ENCODE peak calls at places on chromosomes 6 and 20, in five cellular contexts. One of them, this sample, is unnamed.

GRCh38 chr6:121216928-121217327 is 117.4 kb downstream of the TBC1D32 start:
- DNase-seq in HCT116: no peak
- DNase-seq in hepatocyte: no peak
- DNase-seq in heart right ventricle: no peak
- DNase-seq in CD8-positive, alpha-beta memory T cell: no peak
- DNase-seq in this sample: no peak

GRCh38 chr20:34516874-34517542 is 786 bp downstream of the DYNLRB1 start:
- DNase-seq in HCT116: no peak
- DNase-seq in hepatocyte: peak; percentile 46
- DNase-seq in heart right ventricle: no peak
- DNase-seq in CD8-positive, alpha-beta memory T cell: no peak
- DNase-seq in this sample: no peak

GRCh38 chr6:85408039-85408438 is 41.8 kb upstream of the NT5E start:
- DNase-seq in hepatocyte: no peak
- DNase-seq in HCT116: no peak
- DNase-seq in heart right ventricle: no peak
- DNase-seq in CD8-positive, alpha-beta memory T cell: no peak
- DNase-seq in this sample: no peak

GRCh38 chr6:1554241-1554880 is 55.4 kb upstream of the FOXC1 start:
- DNase-seq in heart right ventricle: no peak
- DNase-seq in HCT116: no peak
- DNase-seq in CD8-positive, alpha-beta memory T cell: no peak
- DNase-seq in hepatocyte: no peak
- DNase-seq in this sample: no peak

GRCh38 chr6:134590449-134590848 is 272.5 kb upstream of the SGK1 start:
- DNase-seq in hepatocyte: no peak
- DNase-seq in HCT116: no peak
- DNase-seq in CD8-positive, alpha-beta memory T cell: no peak
- DNase-seq in heart right ventricle: no peak
- DNase-seq in this sample: no peak

GRCh38 chr6:70124882-70125535 is 177.9 kb downstream of the COL9A1 start:
- DNase-seq in HCT116: no peak
- DNase-seq in heart right ventricle: no peak
- DNase-seq in CD8-positive, alpha-beta memory T cell: no peak
- DNase-seq in hepatocyte: peak; percentile 65
- DNase-seq in this sample: no peak

GRCh38 chr6:168870982-168871381 is 382.7 kb downstream of the THBS2 start:
- DNase-seq in heart right ventricle: no peak
- DNase-seq in CD8-positive, alpha-beta memory T cell: no peak
- DNase-seq in hepatocyte: no peak
- DNase-seq in HCT116: no peak
- DNase-seq in this sample: no peak

GRCh38 chr20:1503564-1504227 is 12.5 kb upstream of the SIRPB2 start:
- DNase-seq in hepatocyte: peak; percentile 92
- DNase-seq in heart right ventricle: peak; percentile 76
- DNase-seq in CD8-positive, alpha-beta memory T cell: peak; percentile 83
- DNase-seq in HCT116: peak; percentile 91
- DNase-seq in this sample: peak; percentile 71

GRCh38 chr6:162361168-162361567 is 366.4 kb downstream of the PRKN start:
- DNase-seq in HCT116: no peak
- DNase-seq in CD8-positive, alpha-beta memory T cell: no peak
- DNase-seq in hepatocyte: no peak
- DNase-seq in heart right ventricle: no peak
- DNase-seq in this sample: no peak

GRCh38 chr6:76533661-76534060 is 461.2 kb upstream of the IMPG1 start:
- DNase-seq in CD8-positive, alpha-beta memory T cell: no peak
- DNase-seq in heart right ventricle: no peak
- DNase-seq in hepatocyte: no peak
- DNase-seq in HCT116: no peak
- DNase-seq in this sample: no peak

GRCh38 chr6:26270903-26271639 is 93.9 kb upstream of the BTN3A2 start:
- DNase-seq in hepatocyte: peak; percentile 89
- DNase-seq in heart right ventricle: peak; percentile 82
- DNase-seq in CD8-positive, alpha-beta memory T cell: peak; percentile 84
- DNase-seq in HCT116: no peak
- DNase-seq in this sample: peak; percentile 81

GRCh38 chr20:56442381-56443365 is 25.8 kb upstream of the RTF2 start:
- DNase-seq in hepatocyte: no peak
- DNase-seq in HCT116: no peak
- DNase-seq in CD8-positive, alpha-beta memory T cell: no peak
- DNase-seq in heart right ventricle: no peak
- DNase-seq in this sample: no peak

GRCh38 chr6:137391061-137391814 is 103.0 kb downstream of the OLIG3 start:
- DNase-seq in CD8-positive, alpha-beta memory T cell: no peak
- DNase-seq in heart right ventricle: no peak
- DNase-seq in HCT116: no peak
- DNase-seq in hepatocyte: no peak
- DNase-seq in this sample: no peak

GRCh38 chr6:143549630-143550268 is 38.2 kb upstream of the FUCA2 start:
- DNase-seq in HCT116: no peak
- DNase-seq in hepatocyte: peak; percentile 58
- DNase-seq in heart right ventricle: no peak
- DNase-seq in CD8-positive, alpha-beta memory T cell: no peak
- DNase-seq in this sample: no peak

GRCh38 chr6:149864578-149865535 is 698 bp upstream of the LRP11 start:
- DNase-seq in hepatocyte: peak; percentile 84
- DNase-seq in heart right ventricle: peak; percentile 46
- DNase-seq in HCT116: no peak
- DNase-seq in CD8-positive, alpha-beta memory T cell: peak; percentile 51
- DNase-seq in this sample: peak; percentile 73

GRCh38 chr6:15352229-15352628 is 106.4 kb downstream of the JARID2 start:
- DNase-seq in heart right ventricle: no peak
- DNase-seq in HCT116: no peak
- DNase-seq in hepatocyte: no peak
- DNase-seq in CD8-positive, alpha-beta memory T cell: no peak
- DNase-seq in this sample: no peak

GRCh38 chr20:54346269-54346668 is 129.1 kb upstream of the DOK5 start:
- DNase-seq in CD8-positive, alpha-beta memory T cell: no peak
- DNase-seq in hepatocyte: no peak
- DNase-seq in HCT116: no peak
- DNase-seq in heart right ventricle: no peak
- DNase-seq in this sample: no peak
- H3K4me1 ChIP-seq in CD8-positive, alpha-beta memory T cell: no peaks in the 10 kb centered on the region
- H3K4me1 ChIP-seq in hepatocyte: peaks cover 1% of the 10 kb centered on the region
- H3K4me1 ChIP-seq in HCT116: peaks cover 19% of the 10 kb centered on the region
- H3K4me1 ChIP-seq in heart right ventricle: peaks cover 4% of the 10 kb centered on the region
- H3K4me1 ChIP-seq in this sample: peaks cover 46% of the 10 kb centered on the region

GRCh38 chr6:157864185-157864761 is 41.2 kb downstream of the SNX9 start:
- DNase-seq in HCT116: no peak
- DNase-seq in CD8-positive, alpha-beta memory T cell: no peak
- DNase-seq in heart right ventricle: no peak
- DNase-seq in hepatocyte: no peak
- DNase-seq in this sample: no peak
- H3K27me3 ChIP-seq in HCT116: no peaks in the 10 kb centered on the region
- H3K27me3 ChIP-seq in CD8-positive, alpha-beta memory T cell: no peaks in the 10 kb centered on the region
- H3K27me3 ChIP-seq in heart right ventricle: no peaks in the 10 kb centered on the region
- H3K27me3 ChIP-seq in hepatocyte: no peaks in the 10 kb centered on the region
- H3K27me3 ChIP-seq in this sample: no peaks in the 10 kb centered on the region

DNA sequence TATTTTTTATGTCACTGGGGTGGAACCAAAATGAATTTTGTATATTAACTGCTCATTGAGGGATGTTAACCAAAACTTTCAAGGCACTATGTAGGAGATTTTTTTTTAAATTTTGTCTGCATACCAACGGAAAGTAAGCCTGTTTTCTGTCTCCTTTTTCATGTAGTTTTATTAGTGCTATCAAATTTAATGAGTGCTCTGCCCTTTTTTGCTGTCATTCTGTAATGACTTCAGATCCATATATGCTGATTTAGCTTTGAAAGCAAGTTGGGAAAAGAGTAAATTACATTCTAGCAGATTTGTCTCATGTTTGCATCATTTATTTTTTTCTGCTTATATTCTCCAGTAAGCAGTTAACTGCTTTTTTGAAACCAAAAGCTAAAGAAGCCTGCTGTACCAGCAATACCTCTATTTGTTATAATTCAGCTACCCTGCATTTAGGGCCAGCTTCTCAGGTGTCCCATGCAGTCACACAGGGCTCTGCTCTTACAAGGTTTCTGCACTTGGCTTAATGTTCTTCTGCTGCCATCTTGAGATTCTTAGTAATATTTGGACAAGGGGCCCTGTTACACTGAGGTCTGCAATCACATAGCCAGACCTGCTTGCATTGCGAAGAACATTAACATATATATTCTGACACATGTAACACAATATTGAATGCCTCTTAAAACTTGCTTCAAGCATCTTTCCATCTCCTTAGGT is 429.0 kb downstream of the UTRN start:
- DNase-seq in hepatocyte: no peak
- DNase-seq in HCT116: no peak
- DNase-seq in CD8-positive, alpha-beta memory T cell: no peak
- DNase-seq in heart right ventricle: no peak
- DNase-seq in this sample: no peak
- H3K4me3 ChIP-seq in hepatocyte: no peak overlapping the region
- H3K4me3 ChIP-seq in HCT116: no peak overlapping the region
- H3K4me3 ChIP-seq in CD8-positive, alpha-beta memory T cell: no peak overlapping the region
- H3K4me3 ChIP-seq in heart right ventricle: no peak overlapping the region
- H3K4me3 ChIP-seq in this sample: no peak overlapping the region

GRCh38 chr20:10408427-10408826 is 25.6 kb downstream of the MKKS start:
- DNase-seq in heart right ventricle: no peak
- DNase-seq in CD8-positive, alpha-beta memory T cell: no peak
- DNase-seq in hepatocyte: no peak
- DNase-seq in HCT116: no peak
- DNase-seq in this sample: no peak

GRCh38 chr20:10412591-10413408 is 21.2 kb downstream of the MKKS start:
- DNase-seq in hepatocyte: no peak
- DNase-seq in heart right ventricle: no peak
- DNase-seq in HCT116: no peak
- DNase-seq in CD8-positive, alpha-beta memory T cell: no peak
- DNase-seq in this sample: no peak

GRCh38 chr20:10414982-10415650 is 18.9 kb downstream of the MKKS start:
- DNase-seq in heart right ventricle: no peak
- DNase-seq in CD8-positive, alpha-beta memory T cell: no peak
- DNase-seq in hepatocyte: no peak
- DNase-seq in HCT116: no peak
- DNase-seq in this sample: no peak

DNA sequence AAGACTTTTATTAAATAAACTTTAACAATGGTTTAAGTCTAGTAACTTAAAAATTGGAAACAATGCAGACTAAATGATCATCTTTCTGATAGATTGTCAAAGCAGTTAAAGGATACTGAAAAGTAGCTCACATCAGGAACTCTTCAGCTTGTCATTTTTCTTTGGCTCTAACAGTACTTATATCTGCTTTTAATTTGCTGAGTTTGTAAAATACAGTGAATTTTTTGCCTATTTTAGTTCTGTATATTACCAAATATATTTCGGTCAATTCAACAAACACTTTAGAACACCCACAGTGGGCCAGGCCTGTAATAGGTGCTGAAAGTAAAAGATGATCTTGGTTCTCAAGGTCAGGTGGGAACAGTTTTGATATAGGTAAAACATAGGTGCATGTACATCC is 22.3 kb downstream of the MKKS start:
- DNase-seq in heart right ventricle: no peak
- DNase-seq in CD8-positive, alpha-beta memory T cell: no peak
- DNase-seq in HCT116: no peak
- DNase-seq in hepatocyte: no peak
- DNase-seq in this sample: no peak
- H3K4me1 ChIP-seq in heart right ventricle: peaks cover 22% of the 10 kb centered on the region
- H3K4me1 ChIP-seq in CD8-positive, alpha-beta memory T cell: no peaks in the 10 kb centered on the region
- H3K4me1 ChIP-seq in HCT116: peaks cover 8% of the 10 kb centered on the region
- H3K4me1 ChIP-seq in hepatocyte: no peaks in the 10 kb centered on the region
- H3K4me1 ChIP-seq in this sample: peaks cover 12% of the 10 kb centered on the region

GRCh38 chr20:46309945-46310344 is 1.6 kb upstream of the CDH22 start:
- DNase-seq in HCT116: no peak
- DNase-seq in CD8-positive, alpha-beta memory T cell: no peak
- DNase-seq in heart right ventricle: no peak
- DNase-seq in hepatocyte: no peak
- DNase-seq in this sample: no peak

GRCh38 chr20:46311039-46311650 is 2.8 kb upstream of the CDH22 start:
- DNase-seq in hepatocyte: no peak
- DNase-seq in HCT116: no peak
- DNase-seq in heart right ventricle: no peak
- DNase-seq in CD8-positive, alpha-beta memory T cell: no peak
- DNase-seq in this sample: no peak

GRCh38 chr20:46312945-46313861 is 4.9 kb upstream of the CDH22 start:
- DNase-seq in hepatocyte: no peak
- DNase-seq in CD8-positive, alpha-beta memory T cell: no peak
- DNase-seq in HCT116: no peak
- DNase-seq in heart right ventricle: no peak
- DNase-seq in this sample: no peak

GRCh38 chr20:46311719-46312074 is 3.4 kb upstream of the CDH22 start:
- DNase-seq in hepatocyte: no peak
- DNase-seq in CD8-positive, alpha-beta memory T cell: no peak
- DNase-seq in HCT116: no peak
- DNase-seq in heart right ventricle: no peak
- DNase-seq in this sample: no peak

GRCh38 chr20:46312075-46312944 is 4.0 kb upstream of the CDH22 start:
- DNase-seq in heart right ventricle: no peak
- DNase-seq in CD8-positive, alpha-beta memory T cell: no peak
- DNase-seq in hepatocyte: peak; percentile 25
- DNase-seq in HCT116: no peak
- DNase-seq in this sample: no peak
- H3K27me3 ChIP-seq in heart right ventricle: peaks cover 98% of the 10 kb centered on the region
- H3K27me3 ChIP-seq in CD8-positive, alpha-beta memory T cell: peaks cover 51% of the 10 kb centered on the region
- H3K27me3 ChIP-seq in hepatocyte: peaks cover 85% of the 10 kb centered on the region
- H3K27me3 ChIP-seq in HCT116: peaks cover 16% of the 10 kb centered on the region
- H3K27me3 ChIP-seq in this sample: peaks cover 90% of the 10 kb centered on the region

GRCh38 chr6:37936150-37936549 is 116.6 kb downstream of the ZFAND3 start:
- DNase-seq in hepatocyte: no peak
- DNase-seq in HCT116: no peak
- DNase-seq in CD8-positive, alpha-beta memory T cell: no peak
- DNase-seq in heart right ventricle: no peak
- DNase-seq in this sample: no peak
- H3K4me3 ChIP-seq in hepatocyte: no peak overlapping the region
- H3K4me3 ChIP-seq in HCT116: no peak overlapping the region
- H3K4me3 ChIP-seq in CD8-positive, alpha-beta memory T cell: no peak overlapping the region
- H3K4me3 ChIP-seq in heart right ventricle: no peak overlapping the region
- H3K4me3 ChIP-seq in this sample: no peak overlapping the region

GRCh38 chr6:3895805-3896204 is 46.6 kb downstream of the FAM50B start:
- DNase-seq in heart right ventricle: no peak
- DNase-seq in hepatocyte: no peak
- DNase-seq in CD8-positive, alpha-beta memory T cell: no peak
- DNase-seq in HCT116: no peak
- DNase-seq in this sample: no peak
- H3K4me1 ChIP-seq in heart right ventricle: peaks cover 13% of the 10 kb centered on the region
- H3K4me1 ChIP-seq in hepatocyte: peaks cover 20% of the 10 kb centered on the region
- H3K4me1 ChIP-seq in CD8-positive, alpha-beta memory T cell: no peaks in the 10 kb centered on the region
- H3K4me1 ChIP-seq in HCT116: no peaks in the 10 kb centered on the region
- H3K4me1 ChIP-seq in this sample: no peaks in the 10 kb centered on the region

GRCh38 chr6:10416516-10416862 is 1.6 kb upstream of the TFAP2A start:
- DNase-seq in HCT116: no peak
- DNase-seq in hepatocyte: no peak
- DNase-seq in heart right ventricle: no peak
- DNase-seq in CD8-positive, alpha-beta memory T cell: no peak
- DNase-seq in this sample: no peak
- H3K27me3 ChIP-seq in HCT116: no peaks in the 10 kb centered on the region
- H3K27me3 ChIP-seq in hepatocyte: peaks cover 94% of the 10 kb centered on the region
- H3K27me3 ChIP-seq in heart right ventricle: peaks cover 100% of the 10 kb centered on the region
- H3K27me3 ChIP-seq in CD8-positive, alpha-beta memory T cell: peaks cover 79% of the 10 kb centered on the region
- H3K27me3 ChIP-seq in this sample: no peaks in the 10 kb centered on the region

This sample was measured in SJSA1.